ENCODE peak calls at places on chromosomes 3 and 15, in four cellular contexts. U, E, H and T are unnamed samples.

GRCh38 chr15:39699531-39700110 is 83.0 kb downstream of the FSIP1 start:
- DNase-seq in U (no peak), E (no peak), H (no peak), T (no peak)

GRCh38 chr3:48709051-48709461 is 8.0 kb downstream of the IP6K2 start:
- DNase-seq in U (no peak), E (peak; percentile 80), H (no peak), T (peak; percentile 77)

GRCh38 chr3:56976666-56977560 is 83.6 kb upstream of the SPATA12 start:
- DNase-seq in U (no peak), E (no peak), H (peak; percentile 73), T (peak; percentile 23)

GRCh38 chr15:67774626-67775025 is 50.7 kb upstream of the SKOR1 start:
- DNase-seq in U (no peak), E (no peak), H (no peak), T (no peak)

GRCh38 chr15:57541805-57542504 is 49.7 kb upstream of the MYZAP start:
- DNase-seq in U (peak; percentile 51), E (peak; percentile 46), H (peak; percentile 70), T (peak; percentile 60)

GRCh38 chr3:36380171-36381031 is at the start of gene STAC:
- DNase-seq in U (peak; percentile 26), E (no peak), H (peak; percentile 39), T (peak; percentile 54)

GRCh38 chr3:194439915-194440550 is 41.0 kb upstream of the GP5 start:
- DNase-seq in U (no peak), E (no peak), H (no peak), T (no peak)

GRCh38 chr3:64368163-64369025 is 143.1 kb upstream of the PRICKLE2 start:
- DNase-seq in U (no peak), E (no peak), H (no peak), T (no peak)

GRCh38 chr3:197523551-197523950 is 32.2 kb downstream of the BDH1 start:
- DNase-seq in U (no peak), E (no peak), H (no peak), T (no peak)

GRCh38 chr3:61178167-61178566 is 73.1 kb downstream of the FHIT start:
- DNase-seq in U (no peak), E (no peak), H (no peak), T (no peak)

GRCh38 chr3:29764603-29765254 is 483.9 kb downstream of the RBMS3 start:
- DNase-seq in U (no peak), E (no peak), H (no peak), T (no peak)

GRCh38 chr15:78949461-78949860 is 4.6 kb upstream of the CTSH start:
- DNase-seq in U (no peak), E (no peak), H (no peak), T (no peak)

GRCh38 chr3:187062526-187063177 is 76.6 kb downstream of the RPL39L start:
- DNase-seq in U (no peak), E (peak; percentile 46), H (no peak), T (no peak)

GRCh38 chr3:23810342-23811116 is 4.8 kb downstream of the UBE2E1 start:
- DNase-seq in U (peak; percentile 81), E (no peak), H (peak; percentile 71), T (peak; percentile 47)

GRCh38 chr3:104909721-104910120 is 457.0 kb upstream of the ALCAM start:
- DNase-seq in U (no peak), E (no peak), H (no peak), T (no peak)

GRCh38 chr15:76566276-76566675 is 229.7 kb downstream of the ISL2 start:
- DNase-seq in U (no peak), E (no peak), H (no peak), T (no peak)

GRCh38 chr3:69882560-69882959 is 117.0 kb upstream of the SAMMSON start:
- DNase-seq in U (no peak), E (no peak), H (no peak), T (no peak)

GRCh38 chr15:92123848-92124631 is 269.6 kb upstream of the ST8SIA2 start:
- DNase-seq in U (no peak), E (no peak), H (peak; percentile 49), T (no peak)

GRCh38 chr15:89777073-89777820 is 1.1 kb downstream of the MESP2 start:
- DNase-seq in U (no peak), E (no peak), H (no peak), T (no peak)

GRCh38 chr3:111594205-111594604 is 941 bp downstream of the ZBED2 start:
- DNase-seq in U (no peak), E (no peak), H (no peak), T (peak; percentile 65)

GRCh38 chr3:48504051-48504946 is at the start of gene SHISA5:
- DNase-seq in U (peak; percentile 75), E (peak; percentile 52), H (peak; percentile 77), T (peak; percentile 90)

GRCh38 chr3:185460719-185461350 is 38.0 kb downstream of the TMEM41A start:
- DNase-seq in U (no peak), E (no peak), H (no peak), T (no peak)

GRCh38 chr3:173397161-173398110 is at the start of gene NLGN1:
- DNase-seq in U (no peak), E (peak; percentile 33), H (peak; percentile 84), T (peak; percentile 82)

GRCh38 chr15:98983333-98983732 is 24.3 kb downstream of the PGPEP1L start:
- DNase-seq in U (no peak), E (no peak), H (no peak), T (peak; percentile 85)